ENCODE peak calls at places on chromosomes 1 and 21, in nine cellular contexts. P is activated CD8-positive, alpha-beta memory T cell treated with anti-CD3 and anti-CD28 coated beads, Interleukin-2, amount 50 U/mL, for 4 hours; C is GM06990; J is A549; S is activated gamma-delta T cell treated with Interleukin-2 at 50 U/mL for 16 hours; X is transverse colon; A is mesendoderm; G is H4; Y is GM12865. E is an unnamed sample.

GRCh38 chr1:209435654-209436566 is 147.6 kb upstream of the CAMK1G start:
- DNase-seq in P (peak; percentile 18), C (no peak), J (peak; percentile 92), S (no peak), X (peak; percentile 44), A (peak; percentile 96), G (peak; percentile 73), Y (peak; percentile 51), E (peak; percentile 77)

GRCh38 chr21:34544032-34544496 is 32.1 kb upstream of the KCNE1 start:
- DNase-seq in P (peak; percentile 23), C (peak; percentile 42), J (peak; percentile 53), S (peak; percentile 9), X (peak; percentile 85), A (peak; percentile 91), G (peak; percentile 81), Y (peak; percentile 91), E (no peak)

GRCh38 chr1:173477286-173478098 is at the start of gene PRDX6:
- DNase-seq in P (peak; percentile 84), C (peak; percentile 81), J (peak; percentile 33), S (peak; percentile 79), X (peak; percentile 59), A (no peak), G (peak; percentile 73), Y (no peak), E (peak; percentile 83)

GRCh38 chr1:173280899-173281660 is 73.9 kb upstream of the TNFSF4 start:
- DNase-seq in P (no peak), C (no peak), J (no peak), S (no peak), X (no peak), A (no peak), G (no peak), Y (no peak), E (no peak)

GRCh38 chr21:40829308-40829707 is 17.6 kb downstream of the DSCAM start:
- DNase-seq in P (no peak), C (no peak), J (no peak), S (no peak), X (no peak), A (no peak), G (no peak), Y (no peak), E (no peak)

GRCh38 chr1:212703991-212704564 is 4.4 kb upstream of the BATF3 start:
- DNase-seq in P (no peak), C (no peak), J (no peak), S (no peak), X (no peak), A (no peak), G (no peak), Y (no peak), E (no peak)

GRCh38 chr1:152141971-152142584 is 16.9 kb downstream of the RPTN start:
- DNase-seq in P (no peak), C (no peak), J (peak; percentile 38), S (no peak), X (peak; percentile 41), A (peak; percentile 52), G (peak; percentile 62), Y (peak; percentile 36), E (peak; percentile 41)

GRCh38 chr1:242008788-242009500 is 10.0 kb upstream of the MAP1LC3C start:
- DNase-seq in P (no peak), C (no peak), J (no peak), S (no peak), X (no peak), A (no peak), G (no peak), Y (no peak), E (no peak)

GRCh38 chr1:21913258-21913657 is 23.9 kb downstream of the HSPG2 start:
- DNase-seq in P (no peak), C (no peak), J (no peak), S (no peak), X (no peak), A (peak; percentile 92), G (no peak), Y (no peak), E (no peak)

GRCh38 chr1:176460606-176461336 is 2.2 kb upstream of the PAPPA2 start:
- DNase-seq in P (no peak), C (no peak), J (no peak), S (no peak), X (no peak), A (no peak), G (no peak), Y (no peak), E (no peak)

E was measured in tibial nerve.